ENCODE peak calls at places on chromosome 20, in nine cellular contexts. B is thoracic aorta, R is cardiac muscle cell, U is islet precursor cell, Q is AG08396, Z is germinal center, V is GF-D8, L is sigmoid colon, X is heart left ventricle. K is an unnamed sample.

GRCh38 chr20:30919514-30920188 is 337.8 kb upstream of the DEFB115 start:
- DNase-seq in B (no peak), R (no peak), U (no peak), Q (no peak), Z (no peak), V (no peak), L (no peak), X (no peak), K (peak)

GRCh38 chr20:16004108-16004854 is 569.0 kb downstream of the KIF16B start:
- DNase-seq in B (no peak), R (peak), U (no peak), Q (no peak), Z (no peak), V (no peak), L (no peak), X (peak), K (no peak)

GRCh38 chr20:63376283-63377250 is 15.4 kb upstream of the CHRNA4 start:
- DNase-seq in B (no peak), R (no peak), U (no peak), Q (no peak), Z (no peak), V (no peak), L (no peak), X (no peak), K (no peak)

GRCh38 chr20:33926425-33926824 is 67.3 kb upstream of the RALY start:
- DNase-seq in B (no peak), R (no peak), U (no peak), Q (no peak), Z (no peak), V (no peak), L (no peak), X (no peak), K (no peak)

GRCh38 chr20:44448753-44449546 is 26.7 kb upstream of the TTPAL start:
- DNase-seq in B (no peak), R (no peak), U (no peak), Q (no peak), Z (peak), V (no peak), L (no peak), X (no peak), K (no peak)

GRCh38 chr20:23138226-23138625 is 52.1 kb upstream of the CD93 start:
- DNase-seq in B (no peak), R (no peak), U (no peak), Q (no peak), Z (no peak), V (no peak), L (no peak), X (no peak), K (no peak)

GRCh38 chr20:4560667-4561066 is 161.0 kb upstream of the PRND start:
- DNase-seq in B (no peak), R (no peak), U (no peak), Q (no peak), Z (no peak), V (no peak), L (no peak), X (no peak), K (no peak)

GRCh38 chr20:32560989-32561830 is 23.9 kb downstream of the NOL4L start:
- DNase-seq in B (no peak), R (peak), U (no peak), Q (no peak), Z (no peak), V (no peak), L (no peak), X (no peak), K (no peak)

GRCh38 chr20:14055127-14055742 is 59.9 kb downstream of the MACROD2 start:
- DNase-seq in B (no peak), R (peak), U (no peak), Q (peak), Z (peak), V (peak), L (no peak), X (no peak), K (no peak)

GRCh38 chr20:61580958-61581824 is 329.1 kb downstream of the CDH4 start:
- DNase-seq in B (no peak), R (no peak), U (no peak), Q (no peak), Z (no peak), V (no peak), L (no peak), X (no peak), K (no peak)

GRCh38 chr20:707711-708110 is 32.1 kb upstream of the SCRT2 start:
- DNase-seq in B (no peak), R (no peak), U (no peak), Q (no peak), Z (no peak), V (no peak), L (peak), X (no peak), K (no peak)

GRCh38 chr20:21719592-21720214 is 14.2 kb downstream of the PAX1 start:
- DNase-seq in B (no peak), R (peak), U (peak), Q (peak), Z (peak), V (no peak), L (peak), X (no peak), K (no peak)

GRCh38 chr20:12241065-12241464 is 323.4 kb downstream of the BTBD3 start:
- DNase-seq in B (no peak), R (no peak), U (no peak), Q (no peak), Z (no peak), V (no peak), L (no peak), X (no peak), K (no peak)

GRCh38 chr20:53126185-53126584 is 154.0 kb downstream of the TSHZ2 start:
- DNase-seq in B (no peak), R (no peak), U (no peak), Q (no peak), Z (no peak), V (no peak), L (no peak), X (no peak), K (no peak)

GRCh38 chr20:47165376-47165865 is 191.1 kb downstream of the ZMYND8 start:
- DNase-seq in B (no peak), R (no peak), U (no peak), Q (no peak), Z (no peak), V (no peak), L (peak), X (no peak), K (peak)

GRCh38 chr20:57659131-57659788 is 39.0 kb upstream of the ZBP1 start:
- DNase-seq in B (peak), R (no peak), U (peak), Q (no peak), Z (no peak), V (no peak), L (peak), X (peak), K (no peak)

GRCh38 chr20:44203161-44203560 is 7.4 kb downstream of the OSER1 start:
- DNase-seq in B (no peak), R (peak), U (no peak), Q (no peak), Z (no peak), V (no peak), L (no peak), X (no peak), K (no peak)

GRCh38 chr20:50415031-50415515 is 95.1 kb upstream of the PTPN1 start:
- DNase-seq in B (no peak), R (no peak), U (peak), Q (no peak), Z (no peak), V (no peak), L (no peak), X (no peak), K (no peak)

K was measured in posterior vena cava.